ENCODE peak calls at places on chromosomes 5 and 9, in seven cellular contexts. Y is cardiac fibroblast, Q is choroid plexus epithelial cell, N is OCI-LY7, X is NCI-H524, L is H54, Z is lower leg skin. O is an unnamed sample.

GRCh38 chr5:84017704-84018240 is 297.1 kb upstream of the HAPLN1 start:
- DNase-seq in Y (peak), Q (peak), N (no peak), X (no peak), L (no peak), Z (no peak), O (no peak)

GRCh38 chr9:129138476-129139232 is 27.4 kb downstream of the PTPA start:
- DNase-seq in Y (peak), Q (peak), N (peak), X (no peak), L (peak), Z (peak), O (no peak)

GRCh38 chr9:120740135-120740534 is 25.9 kb upstream of the MEGF9 start:
- DNase-seq in Y (peak), Q (peak), N (no peak), X (no peak), L (no peak), Z (no peak), O (no peak)

GRCh38 chr5:163458778-163459405 is 1.0 kb downstream of the NUDCD2 start:
- DNase-seq in Y (no peak), Q (no peak), N (peak), X (no peak), L (no peak), Z (no peak), O (no peak)

GRCh38 chr9:116027511-116027910 is 126.1 kb upstream of the PAPPA start:
- DNase-seq in Y (peak), Q (peak), N (no peak), X (no peak), L (peak), Z (no peak), O (no peak)

GRCh38 chr5:72760259-72760658 is 56.2 kb upstream of the TNPO1 start:
- DNase-seq in Y (peak), Q (peak), N (no peak), X (no peak), L (peak), Z (no peak), O (no peak)

GRCh38 chr5:157106668-157107461 is 2.0 kb downstream of the HAVCR2 start:
- DNase-seq in Y (no peak), Q (no peak), N (peak), X (no peak), L (no peak), Z (peak), O (no peak)

GRCh38 chr5:149837680-149838269 is 106.8 kb downstream of the PDE6A start:
- DNase-seq in Y (peak), Q (peak), N (peak), X (peak), L (peak), Z (no peak), O (no peak)